ENCODE peak calls at places on chromosomes 7 and 10, in eight cellular contexts. C is tibial artery, L is BJ, H is T-helper 9 cell, K is NCI-H2029 treated with DMSO at 0.1 percent for 48 hours, Y is PC-9, I is Calu3, G is A549. E is an unnamed sample.

GRCh38 chr7:75734586-75735047 is 4.1 kb downstream of the HIP1 start:
- DNase-seq in L (no peak), Y (no peak), G (peak), I (no peak), C (no peak), H (no peak), K (no peak), E (no peak)

GRCh38 chr10:11831520-11831951 is 8.4 kb downstream of the PROSER2 start:
- DNase-seq in Y (no peak), L (no peak), G (no peak), C (no peak), K (no peak), H (no peak), I (peak), E (no peak)

GRCh38 chr7:57177856-57178767 is 45.9 kb upstream of the ZNF479 start:
- DNase-seq in L (no peak), Y (no peak), G (no peak), I (no peak), K (no peak), C (no peak), H (no peak), E (no peak)

GRCh38 chr7:65339257-65339656 is 34.4 kb upstream of the ZNF92 start:
- DNase-seq in L (no peak), K (no peak), H (no peak), G (no peak), C (no peak), I (no peak), Y (no peak), E (no peak)

GRCh38 chr7:142057101-142057500 is 54.4 kb upstream of the MGAM2 start:
- DNase-seq in C (no peak), G (no peak), Y (no peak), H (no peak), L (no peak), I (no peak), K (no peak), E (no peak)

GRCh38 chr7:140904081-140904480 is 20.6 kb downstream of the BRAF start:
- DNase-seq in K (no peak), C (no peak), Y (no peak), L (no peak), G (no peak), H (no peak), I (no peak), E (no peak)

GRCh38 chr7:39259391-39260003 is 281.8 kb downstream of the POU6F2 start:
- DNase-seq in C (no peak), G (no peak), H (no peak), K (no peak), Y (no peak), I (no peak), L (no peak), E (no peak)

GRCh38 chr7:28458732-28459131 is 46.4 kb downstream of the CREB5 start:
- DNase-seq in G (peak), C (no peak), K (no peak), I (no peak), L (no peak), H (no peak), Y (no peak), E (no peak)

GRCh38 chr10:5094265-5095205 is at the start of gene AKR1C3:
- DNase-seq in G (peak), C (no peak), L (no peak), K (no peak), H (no peak), I (peak), Y (peak), E (no peak)

GRCh38 chr10:123835575-123835974 is 56.0 kb downstream of the CPXM2 start:
- DNase-seq in I (no peak), K (no peak), Y (no peak), C (no peak), L (no peak), H (no peak), G (no peak), E (no peak)

GRCh38 chr7:93551931-93552330 is 22.6 kb downstream of the CALCR start:
- DNase-seq in H (no peak), Y (no peak), L (no peak), K (no peak), G (no peak), I (no peak), C (no peak), E (no peak)

GRCh38 chr7:2261611-2262010 is 19.6 kb downstream of the NUDT1 start:
- DNase-seq in G (no peak), L (no peak), K (no peak), C (no peak), H (no peak), I (no peak), Y (no peak), E (no peak)

GRCh38 chr7:66507764-66508296 is 120.9 kb upstream of the KCTD7 start:
- DNase-seq in G (no peak), I (no peak), K (peak), C (no peak), L (no peak), H (no peak), Y (no peak), E (no peak)

GRCh38 chr7:151152935-151153513 is 14.5 kb downstream of the GBX1 start:
- DNase-seq in K (no peak), G (no peak), L (no peak), C (no peak), I (no peak), H (no peak), Y (no peak), E (no peak)

E was measured in ovary.